ENCODE peak calls at places on chromosomes 6 and 20, in four cellular contexts. K is astrocyte of the spinal cord, L is mesothelial cell of epicardium, B is fibroblast of pulmonary artery. M is an unnamed sample.

GRCh38 chr6:145626857-145627256 is 108.5 kb downstream of the EPM2A start:
- DNase-seq in K (no peak), L (no peak), B (peak), M (no peak)

GRCh38 chr6:3317741-3318211 is 59.0 kb downstream of the PSMG4 start:
- DNase-seq in L (no peak), B (no peak), K (peak), M (no peak)

GRCh38 chr20:17438436-17439039 is 92.6 kb downstream of the BFSP1 start:
- DNase-seq in B (no peak), L (no peak), K (no peak), M (no peak)

GRCh38 chr6:145544031-145544430 is 191.3 kb downstream of the EPM2A start:
- DNase-seq in L (no peak), B (peak), K (peak), M (peak)

GRCh38 chr20:577167-577791 is 32.8 kb downstream of the TCF15 start:
- DNase-seq in L (no peak), K (no peak), B (peak), M (no peak)

GRCh38 chr6:16766043-16766521 is 4.8 kb upstream of the ATXN1 start:
- DNase-seq in L (no peak), K (peak), B (peak), M (peak)

GRCh38 chr20:25227317-25227831 is 20.5 kb upstream of the PYGB start:
- DNase-seq in L (no peak), B (peak), K (peak), M (no peak)

GRCh38 chr6:189676-190075 is 102.6 kb upstream of the DUSP22 start:
- DNase-seq in B (no peak), K (no peak), L (no peak), M (no peak)

GRCh38 chr6:149336529-149336928 is 19.0 kb downstream of the TAB2 start:
- DNase-seq in K (no peak), L (no peak), B (no peak), M (no peak)

GRCh38 chr20:57259179-57260021 is 7.0 kb downstream of the BMP7 start:
- DNase-seq in B (no peak), K (no peak), L (no peak), M (no peak)

GRCh38 chr20:60589624-60590023 is 631.4 kb downstream of the CDH26 start:
- DNase-seq in K (no peak), B (no peak), L (no peak), M (no peak)

GRCh38 chr6:6744551-6744950 is 156.0 kb downstream of the LY86 start:
- DNase-seq in K (no peak), B (no peak), L (no peak), M (no peak)

GRCh38 chr6:18567380-18567779 is 180.2 kb downstream of the RNF144B start:
- DNase-seq in K (no peak), L (no peak), B (no peak), M (no peak)

GRCh38 chr6:74066168-74066871 is 370.3 kb downstream of the CD109 start:
- DNase-seq in B (peak), L (no peak), K (peak), M (no peak)

GRCh38 chr6:122779672-122780066 is at the start of gene FABP7:
- DNase-seq in K (no peak), L (no peak), B (no peak), M (no peak)

GRCh38 chr6:150403458-150404245 is 34.8 kb downstream of the IYD start:
- DNase-seq in L (no peak), B (peak), K (peak), M (peak)

GRCh38 chr20:57428611-57429496 is 37.7 kb downstream of the RBM38 start:
- DNase-seq in L (no peak), K (no peak), B (no peak), M (no peak)

GRCh38 chr6:170226647-170227046 is 64.2 kb downstream of the DLL1 start:
- DNase-seq in K (no peak), L (no peak), B (no peak), M (no peak)

GRCh38 chr6:121633309-121633708 is 197.9 kb downstream of the GJA1 start:
- DNase-seq in K (no peak), L (no peak), B (no peak), M (no peak)

GRCh38 chr6:85192186-85192585 is 257.7 kb upstream of the NT5E start:
- DNase-seq in L (no peak), K (peak), B (peak), M (peak)

GRCh38 chr6:148328876-148329567 is 13.6 kb upstream of the SASH1 start:
- DNase-seq in B (no peak), L (no peak), K (no peak), M (no peak)

GRCh38 chr6:14848019-14848418 is 397.9 kb upstream of the JARID2 start:
- DNase-seq in K (no peak), L (no peak), B (no peak), M (peak)

GRCh38 chr6:111605100-111605748 is 454 bp downstream of the TRAF3IP2 start:
- DNase-seq in B (peak), K (peak), L (no peak), M (peak)

GRCh38 chr6:40998661-40999060 is 40.4 kb downstream of the UNC5CL start:
- DNase-seq in B (no peak), L (no peak), K (no peak), M (no peak)

GRCh38 chr6:148738939-148739821 is 7.7 kb upstream of the UST start:
- DNase-seq in B (no peak), L (no peak), K (no peak), M (no peak)

GRCh38 chr6:16092140-16092539 is 36.7 kb upstream of the MYLIP start:
- DNase-seq in B (no peak), K (no peak), L (no peak), M (no peak)

GRCh38 chr20:47343007-47343472 is 13.5 kb downstream of the ZMYND8 start:
- DNase-seq in L (no peak), K (peak), B (no peak), M (no peak)

GRCh38 chr6:51494342-51494741 is 593.1 kb downstream of the PKHD1 start:
- DNase-seq in B (no peak), L (no peak), K (no peak), M (no peak)

GRCh38 chr6:87473419-87473903 is 687 bp downstream of the SLC35A1 start:
- DNase-seq in K (peak), L (no peak), B (peak), M (peak)

GRCh38 chr20:25084616-25085187 is 2.8 kb upstream of the VSX1 start:
- DNase-seq in L (no peak), B (no peak), K (no peak), M (no peak)

GRCh38 chr6:106084106-106084963 is 1.8 kb upstream of the PRDM1 start:
- DNase-seq in B (peak), L (no peak), K (peak), M (peak)
- TF ChIP-seq CTCF in B (peak), L (no peak), K (peak), M (peak)

DNA sequence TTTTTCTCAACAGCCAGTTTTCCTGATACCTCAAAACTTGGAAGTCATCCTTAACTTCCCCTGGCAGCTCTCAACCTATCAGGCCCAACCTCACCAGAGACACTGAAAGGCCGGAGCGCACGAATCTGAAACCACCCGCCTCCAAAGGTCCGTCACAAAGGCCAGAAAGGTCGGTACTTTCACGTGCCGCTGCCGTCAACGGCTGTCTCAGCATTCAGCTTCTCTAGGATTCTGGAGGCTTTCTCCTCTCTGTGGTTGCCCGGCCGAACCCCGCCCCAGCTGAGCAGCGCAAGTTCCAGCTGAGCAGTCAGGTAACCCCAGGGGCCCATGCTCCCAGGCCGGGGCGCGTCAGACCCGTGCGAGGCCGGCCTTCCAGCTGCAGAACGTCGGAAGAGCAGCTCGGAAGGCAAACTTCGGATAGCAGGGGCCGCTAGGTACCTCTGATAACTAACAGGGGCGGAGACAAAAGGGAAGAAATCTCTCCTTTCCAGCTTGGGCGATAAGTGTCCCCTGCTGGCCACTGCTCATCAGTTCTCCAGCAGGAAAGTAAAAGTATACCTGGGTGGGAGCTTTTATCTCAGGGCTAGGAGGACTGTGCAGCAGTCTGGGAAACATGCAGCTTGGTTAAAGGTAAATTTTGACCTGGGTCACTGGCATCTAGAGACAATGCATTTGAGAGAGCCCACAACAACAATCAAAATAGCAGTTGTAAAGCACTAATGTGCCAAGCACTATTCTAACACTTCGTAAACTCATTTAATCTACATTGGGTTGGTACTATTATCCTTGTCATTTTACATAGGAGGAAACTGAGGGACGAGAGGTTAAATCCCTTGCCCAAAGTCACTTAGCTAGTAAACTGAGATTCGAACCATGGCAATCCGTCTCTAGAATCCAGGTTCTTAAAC is 16.1 kb downstream of the ZSCAN12 start:
- DNase-seq in K (peak), L (peak), B (peak), M (no peak)
- TF ChIP-seq CTCF in K (peak), L (peak), B (peak), M (peak)

DNA sequence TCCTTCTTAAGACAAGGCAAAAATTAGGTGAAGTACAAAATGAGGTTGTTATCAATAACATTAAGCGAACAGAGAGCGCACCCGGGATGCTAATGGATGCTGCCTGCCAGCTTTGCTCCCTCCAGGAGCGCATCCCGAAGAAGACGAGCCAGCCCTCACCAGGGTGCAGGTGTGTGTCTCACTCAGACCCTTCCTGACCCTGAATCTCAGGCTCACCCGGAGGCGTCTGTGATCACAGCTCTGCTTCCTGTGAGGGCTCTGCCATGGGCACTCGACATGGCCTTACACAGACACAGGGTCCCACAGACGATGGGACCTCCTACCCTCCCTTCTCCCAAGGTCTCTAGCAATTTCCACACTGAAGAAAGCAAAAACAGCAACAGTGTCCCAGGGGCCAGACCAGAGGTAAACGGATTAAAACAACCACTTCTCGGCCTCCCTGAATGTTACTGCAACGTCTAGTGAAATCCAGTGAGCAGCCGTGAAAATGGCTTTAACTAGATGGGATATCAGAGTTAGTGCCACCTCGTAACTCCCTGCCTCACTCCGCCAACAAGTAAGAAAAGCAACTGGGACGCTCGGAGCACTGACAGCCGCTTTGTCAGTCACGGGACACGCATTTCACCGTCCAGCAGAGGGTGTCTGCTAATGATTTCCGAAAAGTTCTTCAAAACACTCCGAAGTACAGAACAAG is 11.7 kb downstream of the ZBTB46 start:
- DNase-seq in B (no peak), L (no peak), K (no peak), M (no peak)
- TF ChIP-seq CTCF in B (peak), L (no peak), K (peak), M (peak)

GRCh38 chr6:42984001-42984923 is at the start of gene PPP2R5D:
- DNase-seq in B (peak), L (peak), K (peak), M (peak)
- TF ChIP-seq CTCF in B (no peak), L (no peak), K (no peak), M (no peak)

DNA sequence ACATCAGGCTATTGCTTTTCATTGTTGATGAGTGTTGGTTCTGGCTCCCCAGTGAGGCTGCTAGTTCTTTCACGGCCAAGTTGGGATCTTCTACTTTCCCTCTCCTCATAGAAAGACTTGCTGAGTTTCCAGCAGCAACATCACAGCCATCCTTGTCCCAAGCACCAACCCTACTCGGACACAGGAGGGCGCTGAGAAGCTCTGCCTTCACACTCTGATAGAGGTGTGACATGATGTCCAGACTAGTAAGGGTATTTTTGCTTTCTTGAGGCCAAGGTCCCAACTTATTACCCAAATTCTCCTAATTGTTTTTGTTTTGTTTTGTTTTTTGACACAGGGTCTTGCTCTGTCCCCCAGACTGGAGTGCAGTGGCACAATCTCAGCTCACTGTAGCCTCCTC is 3.0 kb upstream of the GCM1 start:
- DNase-seq in L (no peak), K (no peak), B (no peak), M (no peak)
- TF ChIP-seq CTCF in L (no peak), K (peak), B (peak), M (peak)